ENCODE peak calls at places on chromosomes 11 and 22, in ten cellular contexts. One of them, this sample, is unnamed.
A peak's percentile ranks its signal among the peaks of the same experiment; 100 is the strongest.

GRCh38 chr22:31945971-31946680 is 1.8 kb downstream of the YWHAH start:
- DNase-seq in AG04450: no peak
- DNase-seq in cardiac fibroblast: peak; percentile 41
- DNase-seq in AG04449: no peak
- DNase-seq in coronary artery: no peak
- DNase-seq in GM06990: no peak
- DNase-seq in foreskin fibroblast: no peak
- DNase-seq in transverse colon: no peak
- DNase-seq in sigmoid colon: no peak
- DNase-seq in thyroid gland: no peak
- DNase-seq in this sample: no peak

GRCh38 chr11:2825886-2826678 is 59.5 kb downstream of the CDKN1C start:
- DNase-seq in AG04450: peak; percentile 91
- DNase-seq in cardiac fibroblast: peak; percentile 98
- DNase-seq in AG04449: peak; percentile 90
- DNase-seq in coronary artery: peak; percentile 92
- DNase-seq in GM06990: no peak
- DNase-seq in foreskin fibroblast: peak; percentile 88
- DNase-seq in transverse colon: peak; percentile 63
- DNase-seq in sigmoid colon: peak; percentile 96
- DNase-seq in thyroid gland: peak; percentile 59
- DNase-seq in this sample: peak; percentile 94

GRCh38 chr11:58788355-58789023 is 56.0 kb downstream of the GLYATL2 start:
- DNase-seq in AG04450: no peak
- DNase-seq in cardiac fibroblast: peak; percentile 55
- DNase-seq in AG04449: no peak
- DNase-seq in coronary artery: no peak
- DNase-seq in GM06990: peak; percentile 16
- DNase-seq in foreskin fibroblast: peak; percentile 27
- DNase-seq in transverse colon: peak; percentile 14
- DNase-seq in sigmoid colon: no peak
- DNase-seq in thyroid gland: peak; percentile 3
- DNase-seq in this sample: peak; percentile 8

GRCh38 chr11:128948583-128948982 is 5.9 kb upstream of the TP53AIP1 start:
- DNase-seq in AG04450: no peak
- DNase-seq in cardiac fibroblast: no peak
- DNase-seq in AG04449: no peak
- DNase-seq in coronary artery: no peak
- DNase-seq in GM06990: no peak
- DNase-seq in foreskin fibroblast: no peak
- DNase-seq in transverse colon: no peak
- DNase-seq in sigmoid colon: no peak
- DNase-seq in thyroid gland: no peak
- DNase-seq in this sample: no peak

GRCh38 chr11:32597914-32598313 is 14.3 kb downstream of the EIF3M start:
- DNase-seq in AG04450: no peak
- DNase-seq in cardiac fibroblast: no peak
- DNase-seq in AG04449: no peak
- DNase-seq in coronary artery: no peak
- DNase-seq in GM06990: no peak
- DNase-seq in foreskin fibroblast: no peak
- DNase-seq in transverse colon: no peak
- DNase-seq in sigmoid colon: no peak
- DNase-seq in thyroid gland: no peak
- DNase-seq in this sample: no peak

GRCh38 chr11:87528752-87529151 is 491.0 kb downstream of the TMEM135 start:
- DNase-seq in AG04450: no peak
- DNase-seq in cardiac fibroblast: no peak
- DNase-seq in AG04449: no peak
- DNase-seq in coronary artery: no peak
- DNase-seq in GM06990: no peak
- DNase-seq in foreskin fibroblast: no peak
- DNase-seq in transverse colon: no peak
- DNase-seq in sigmoid colon: no peak
- DNase-seq in thyroid gland: no peak
- DNase-seq in this sample: no peak

GRCh38 chr11:108085672-108086071 is 35.7 kb upstream of the ACAT1 start:
- DNase-seq in AG04450: no peak
- DNase-seq in cardiac fibroblast: no peak
- DNase-seq in AG04449: no peak
- DNase-seq in coronary artery: no peak
- DNase-seq in GM06990: no peak
- DNase-seq in foreskin fibroblast: no peak
- DNase-seq in transverse colon: no peak
- DNase-seq in sigmoid colon: no peak
- DNase-seq in thyroid gland: no peak
- DNase-seq in this sample: no peak

GRCh38 chr11:34261095-34261494 is 96.7 kb downstream of the ABTB2 start:
- DNase-seq in AG04450: no peak
- DNase-seq in cardiac fibroblast: no peak
- DNase-seq in AG04449: no peak
- DNase-seq in coronary artery: no peak
- DNase-seq in GM06990: no peak
- DNase-seq in foreskin fibroblast: no peak
- DNase-seq in transverse colon: no peak
- DNase-seq in sigmoid colon: no peak
- DNase-seq in thyroid gland: no peak
- DNase-seq in this sample: no peak

GRCh38 chr11:94308024-94308423 is 3.6 kb downstream of the IZUMO1R start:
- DNase-seq in AG04450: no peak
- DNase-seq in cardiac fibroblast: no peak
- DNase-seq in AG04449: no peak
- DNase-seq in coronary artery: no peak
- DNase-seq in GM06990: no peak
- DNase-seq in foreskin fibroblast: no peak
- DNase-seq in transverse colon: no peak
- DNase-seq in sigmoid colon: no peak
- DNase-seq in thyroid gland: no peak
- DNase-seq in this sample: no peak
- TF ChIP-seq CTCF in AG04450: no peak
- TF ChIP-seq CTCF in cardiac fibroblast: no peak
- TF ChIP-seq CTCF in AG04449: no peak
- TF ChIP-seq CTCF in coronary artery: no peak
- TF ChIP-seq CTCF in GM06990: no peak
- TF ChIP-seq CTCF in foreskin fibroblast: no peak
- TF ChIP-seq CTCF in transverse colon: no peak
- TF ChIP-seq CTCF in sigmoid colon: no peak
- TF ChIP-seq CTCF in thyroid gland: no peak
- TF ChIP-seq CTCF in this sample: no peak

GRCh38 chr22:25084405-25085107 is 115.1 kb upstream of the CRYBB3 start:
- DNase-seq in AG04450: no peak
- DNase-seq in cardiac fibroblast: no peak
- DNase-seq in AG04449: no peak
- DNase-seq in coronary artery: no peak
- DNase-seq in GM06990: no peak
- DNase-seq in foreskin fibroblast: no peak
- DNase-seq in transverse colon: no peak
- DNase-seq in sigmoid colon: no peak
- DNase-seq in thyroid gland: no peak
- DNase-seq in this sample: no peak

GRCh38 chr22:25085156-25085555 is 114.5 kb upstream of the CRYBB3 start:
- DNase-seq in AG04450: no peak
- DNase-seq in cardiac fibroblast: no peak
- DNase-seq in AG04449: no peak
- DNase-seq in coronary artery: no peak
- DNase-seq in GM06990: no peak
- DNase-seq in foreskin fibroblast: no peak
- DNase-seq in transverse colon: no peak
- DNase-seq in sigmoid colon: no peak
- DNase-seq in thyroid gland: no peak
- DNase-seq in this sample: no peak

GRCh38 chr22:25086902-25087282 is 112.8 kb upstream of the CRYBB3 start:
- DNase-seq in AG04450: no peak
- DNase-seq in cardiac fibroblast: no peak
- DNase-seq in AG04449: no peak
- DNase-seq in coronary artery: no peak
- DNase-seq in GM06990: no peak
- DNase-seq in foreskin fibroblast: no peak
- DNase-seq in transverse colon: no peak
- DNase-seq in sigmoid colon: no peak
- DNase-seq in thyroid gland: no peak
- DNase-seq in this sample: no peak

GRCh38 chr22:25083414-25084166 is 116.1 kb upstream of the CRYBB3 start:
- DNase-seq in AG04450: no peak
- DNase-seq in cardiac fibroblast: no peak
- DNase-seq in AG04449: no peak
- DNase-seq in coronary artery: no peak
- DNase-seq in GM06990: no peak
- DNase-seq in foreskin fibroblast: no peak
- DNase-seq in transverse colon: peak; percentile 13
- DNase-seq in sigmoid colon: no peak
- DNase-seq in thyroid gland: no peak
- DNase-seq in this sample: no peak

DNA sequence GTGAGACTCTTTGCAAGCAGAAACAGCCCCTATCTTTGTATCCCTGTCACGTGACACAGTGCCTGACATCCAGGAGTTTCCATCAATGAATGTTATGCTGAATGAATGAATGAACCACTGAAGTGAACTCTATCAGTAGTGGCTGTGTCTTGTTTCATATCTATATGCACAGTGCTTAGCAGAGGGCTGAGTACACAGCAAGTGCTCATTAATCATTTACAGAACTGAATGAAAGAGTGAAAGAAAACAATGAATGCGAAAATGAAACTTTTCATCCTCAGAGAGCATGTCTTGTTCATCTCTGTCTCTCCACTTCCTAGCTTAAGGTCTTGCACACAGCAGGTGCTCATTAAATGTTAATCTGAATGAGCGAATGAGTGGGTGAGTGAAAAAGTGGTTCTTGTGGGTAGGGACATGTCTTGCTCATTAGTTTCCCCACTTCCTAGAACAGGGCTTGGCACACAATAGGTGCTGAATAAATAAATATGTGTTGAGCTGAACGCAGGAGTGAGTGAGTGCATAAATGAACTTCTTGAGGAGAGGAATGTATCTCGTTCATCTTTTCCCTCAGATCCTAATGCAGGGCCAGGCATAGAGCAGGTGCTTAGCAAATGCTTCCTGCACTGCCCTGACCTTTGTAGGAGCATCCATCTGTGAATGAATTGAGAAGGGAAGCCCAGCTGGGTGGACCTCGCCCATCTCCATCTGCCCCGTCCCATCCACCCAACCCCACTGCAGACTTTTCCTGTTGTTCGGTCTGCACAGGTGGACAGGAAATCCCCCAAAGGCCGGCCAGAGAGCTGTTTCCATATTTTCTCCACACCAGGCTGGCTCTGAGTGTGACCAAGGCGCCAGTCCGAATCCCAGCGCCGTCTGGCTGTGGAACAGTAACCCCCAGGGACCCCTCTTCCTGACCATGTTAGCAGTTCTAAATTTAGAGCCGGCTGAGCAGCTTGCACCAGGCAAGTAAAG is 113.4 kb upstream of the CRYBB3 start:
- DNase-seq in AG04450: no peak
- DNase-seq in cardiac fibroblast: peak; percentile 70
- DNase-seq in AG04449: no peak
- DNase-seq in coronary artery: peak; percentile 90
- DNase-seq in GM06990: peak; percentile 41
- DNase-seq in foreskin fibroblast: no peak
- DNase-seq in transverse colon: no peak
- DNase-seq in sigmoid colon: no peak
- DNase-seq in thyroid gland: peak; percentile 50
- DNase-seq in this sample: no peak
- H3K4me3 ChIP-seq in AG04450: no peak overlapping the region
- H3K4me3 ChIP-seq in cardiac fibroblast: no peak overlapping the region
- H3K4me3 ChIP-seq in AG04449: no peak overlapping the region
- H3K4me3 ChIP-seq in coronary artery: peak overlapping the region; percentile 32
- H3K4me3 ChIP-seq in GM06990: no peak overlapping the region
- H3K4me3 ChIP-seq in foreskin fibroblast: no peak overlapping the region
- H3K4me3 ChIP-seq in transverse colon: no peak overlapping the region
- H3K4me3 ChIP-seq in sigmoid colon: no peak overlapping the region
- H3K4me3 ChIP-seq in thyroid gland: no peak overlapping the region
- H3K4me3 ChIP-seq in this sample: no peak overlapping the region

GRCh38 chr11:113506893-113507292 is 31.7 kb upstream of the DRD2 start:
- DNase-seq in AG04450: no peak
- DNase-seq in cardiac fibroblast: peak; percentile 5
- DNase-seq in AG04449: no peak
- DNase-seq in coronary artery: peak; percentile 33
- DNase-seq in GM06990: no peak
- DNase-seq in foreskin fibroblast: no peak
- DNase-seq in transverse colon: no peak
- DNase-seq in sigmoid colon: no peak
- DNase-seq in thyroid gland: no peak
- DNase-seq in this sample: no peak
- TF ChIP-seq CTCF in AG04450: no peak
- TF ChIP-seq CTCF in cardiac fibroblast: no peak
- TF ChIP-seq CTCF in AG04449: no peak
- TF ChIP-seq CTCF in coronary artery: no peak
- TF ChIP-seq CTCF in GM06990: no peak
- TF ChIP-seq CTCF in foreskin fibroblast: no peak
- TF ChIP-seq CTCF in transverse colon: no peak
- TF ChIP-seq CTCF in sigmoid colon: no peak
- TF ChIP-seq CTCF in thyroid gland: no peak
- TF ChIP-seq CTCF in this sample: no peak

GRCh38 chr22:26168199-26168915 is 905 bp upstream of the SEZ6L start:
- DNase-seq in AG04450: no peak
- DNase-seq in cardiac fibroblast: no peak
- DNase-seq in AG04449: no peak
- DNase-seq in coronary artery: no peak
- DNase-seq in GM06990: no peak
- DNase-seq in foreskin fibroblast: no peak
- DNase-seq in transverse colon: no peak
- DNase-seq in sigmoid colon: no peak
- DNase-seq in thyroid gland: no peak
- DNase-seq in this sample: no peak

GRCh38 chr22:26170112-26170492 is 840 bp downstream of the SEZ6L start:
- DNase-seq in AG04450: no peak
- DNase-seq in cardiac fibroblast: no peak
- DNase-seq in AG04449: no peak
- DNase-seq in coronary artery: no peak
- DNase-seq in GM06990: no peak
- DNase-seq in foreskin fibroblast: no peak
- DNase-seq in transverse colon: no peak
- DNase-seq in sigmoid colon: no peak
- DNase-seq in thyroid gland: no peak
- DNase-seq in this sample: no peak

GRCh38 chr22:26168934-26169311 is 339 bp upstream of the SEZ6L start:
- DNase-seq in AG04450: no peak
- DNase-seq in cardiac fibroblast: no peak
- DNase-seq in AG04449: no peak
- DNase-seq in coronary artery: no peak
- DNase-seq in GM06990: no peak
- DNase-seq in foreskin fibroblast: peak; percentile 5
- DNase-seq in transverse colon: no peak
- DNase-seq in sigmoid colon: no peak
- DNase-seq in thyroid gland: no peak
- DNase-seq in this sample: no peak

GRCh38 chr22:26170795-26171194 is 1.5 kb downstream of the SEZ6L start:
- DNase-seq in AG04450: no peak
- DNase-seq in cardiac fibroblast: no peak
- DNase-seq in AG04449: no peak
- DNase-seq in coronary artery: no peak
- DNase-seq in GM06990: no peak
- DNase-seq in foreskin fibroblast: no peak
- DNase-seq in transverse colon: no peak
- DNase-seq in sigmoid colon: no peak
- DNase-seq in thyroid gland: no peak
- DNase-seq in this sample: no peak

DNA sequence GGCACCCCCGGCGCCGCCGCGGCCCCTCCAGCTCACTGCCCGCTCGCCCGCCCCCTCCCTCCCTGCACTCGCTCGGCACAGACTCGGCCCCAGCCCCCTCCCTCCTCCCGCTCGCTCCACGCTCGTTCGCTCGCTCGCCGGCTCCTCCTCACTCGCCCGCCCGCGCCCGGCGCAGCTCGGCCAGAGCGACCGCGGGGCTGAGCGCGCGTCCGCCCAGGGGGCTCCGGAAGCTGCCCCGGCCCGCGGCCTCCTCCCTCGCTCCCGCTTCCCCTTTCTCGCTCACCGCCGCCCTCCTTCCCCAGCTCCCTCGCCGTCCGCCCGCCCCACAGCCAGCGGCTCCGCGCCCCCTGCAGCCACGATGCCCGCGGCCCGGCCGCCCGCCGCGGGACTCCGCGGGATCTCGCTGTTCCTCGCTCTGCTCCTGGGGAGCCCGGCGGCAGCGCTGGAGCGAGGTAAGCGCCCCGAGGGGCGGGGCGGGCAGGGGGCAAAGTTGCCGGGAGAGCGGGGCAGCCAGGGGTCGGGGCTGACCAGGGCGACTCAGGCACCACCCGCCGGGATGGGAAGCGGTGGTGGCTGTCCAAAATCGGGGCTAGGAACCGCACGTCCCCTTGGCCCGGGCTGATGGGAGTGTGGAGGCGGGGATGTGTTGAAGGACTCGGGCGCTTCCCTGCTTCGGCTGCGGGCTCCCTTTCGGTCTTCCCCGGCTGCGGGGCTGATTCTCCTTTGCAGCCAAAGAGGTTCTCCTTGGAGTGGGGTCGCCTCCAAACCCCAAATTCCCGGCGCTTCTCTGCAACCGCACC is at the start of gene SEZ6L:
- DNase-seq in AG04450: no peak
- DNase-seq in cardiac fibroblast: no peak
- DNase-seq in AG04449: no peak
- DNase-seq in coronary artery: no peak
- DNase-seq in GM06990: peak; percentile 30
- DNase-seq in foreskin fibroblast: no peak
- DNase-seq in transverse colon: no peak
- DNase-seq in sigmoid colon: no peak
- DNase-seq in thyroid gland: peak; percentile 27
- DNase-seq in this sample: no peak
- H3K4me3 ChIP-seq in AG04450: no peak within 1 kb of the TSS
- H3K4me3 ChIP-seq in cardiac fibroblast: no peak within 1 kb of the TSS
- H3K4me3 ChIP-seq in AG04449: peak within 1 kb of the TSS; percentile 30
- H3K4me3 ChIP-seq in coronary artery: peak within 1 kb of the TSS; percentile 69
- H3K4me3 ChIP-seq in GM06990: no peak within 1 kb of the TSS
- H3K4me3 ChIP-seq in foreskin fibroblast: no peak within 1 kb of the TSS
- H3K4me3 ChIP-seq in transverse colon: peak within 1 kb of the TSS; percentile 19
- H3K4me3 ChIP-seq in sigmoid colon: peak within 1 kb of the TSS; percentile 56
- H3K4me3 ChIP-seq in thyroid gland: no peak within 1 kb of the TSS
- H3K4me3 ChIP-seq in this sample: no peak within 1 kb of the TSS

This sample was measured in astrocyte of the cerebellum.